ENCODE peak calls at places on chromosomes 5 and 9, in six cellular contexts. One of them, this sample, is unnamed.

GRCh38 chr9:19464764-19465570 is 56.2 kb downstream of the ACER2 start:
- DNase-seq in WERI-Rb-1: peak
- DNase-seq in A549: peak
- DNase-seq in psoas muscle: peak
- DNase-seq in adrenal gland: peak
- DNase-seq in NB4: peak
- DNase-seq in this sample: peak

GRCh38 chr5:57468481-57469165 is 14.0 kb downstream of the ACTBL2 start:
- DNase-seq in WERI-Rb-1: no peak
- DNase-seq in A549: no peak
- DNase-seq in psoas muscle: no peak
- DNase-seq in adrenal gland: no peak
- DNase-seq in NB4: no peak
- DNase-seq in this sample: no peak

GRCh38 chr5:7690557-7690956 is 160.4 kb downstream of the CFAP90 start:
- DNase-seq in WERI-Rb-1: peak
- DNase-seq in A549: no peak
- DNase-seq in psoas muscle: no peak
- DNase-seq in adrenal gland: no peak
- DNase-seq in NB4: no peak
- DNase-seq in this sample: no peak

GRCh38 chr9:96505316-96505991 is 55.5 kb downstream of the HABP4 start:
- DNase-seq in WERI-Rb-1: no peak
- DNase-seq in A549: no peak
- DNase-seq in psoas muscle: no peak
- DNase-seq in adrenal gland: no peak
- DNase-seq in NB4: no peak
- DNase-seq in this sample: peak

GRCh38 chr5:67773439-67773988 is 442.0 kb upstream of the PIK3R1 start:
- DNase-seq in WERI-Rb-1: no peak
- DNase-seq in A549: no peak
- DNase-seq in psoas muscle: no peak
- DNase-seq in adrenal gland: no peak
- DNase-seq in NB4: no peak
- DNase-seq in this sample: peak

GRCh38 chr5:93249651-93250289 is 331.2 kb downstream of the NR2F1-AS1 start:
- DNase-seq in WERI-Rb-1: no peak
- DNase-seq in A549: no peak
- DNase-seq in psoas muscle: peak
- DNase-seq in adrenal gland: peak
- DNase-seq in NB4: no peak
- DNase-seq in this sample: no peak

GRCh38 chr5:91381774-91382492 is 1.2 kb downstream of the ARRDC3 start:
- DNase-seq in WERI-Rb-1: peak
- DNase-seq in A549: peak
- DNase-seq in psoas muscle: peak
- DNase-seq in adrenal gland: peak
- DNase-seq in NB4: peak
- DNase-seq in this sample: peak

GRCh38 chr5:143717400-143717799 is 94.6 kb upstream of the HMHB1 start:
- DNase-seq in WERI-Rb-1: no peak
- DNase-seq in A549: no peak
- DNase-seq in psoas muscle: no peak
- DNase-seq in adrenal gland: no peak
- DNase-seq in NB4: no peak
- DNase-seq in this sample: no peak

GRCh38 chr5:69497006-69497520 is 4.5 kb downstream of the OCLN start:
- DNase-seq in WERI-Rb-1: no peak
- DNase-seq in A549: no peak
- DNase-seq in psoas muscle: no peak
- DNase-seq in adrenal gland: no peak
- DNase-seq in NB4: no peak
- DNase-seq in this sample: no peak

GRCh38 chr5:151622367-151623097 is 31.4 kb upstream of the FAT2 start:
- DNase-seq in WERI-Rb-1: no peak
- DNase-seq in A549: no peak
- DNase-seq in psoas muscle: no peak
- DNase-seq in adrenal gland: no peak
- DNase-seq in NB4: no peak
- DNase-seq in this sample: no peak

GRCh38 chr9:13804532-13804931 is 509.4 kb downstream of the NFIB start:
- DNase-seq in WERI-Rb-1: no peak
- DNase-seq in A549: no peak
- DNase-seq in psoas muscle: no peak
- DNase-seq in adrenal gland: no peak
- DNase-seq in NB4: no peak
- DNase-seq in this sample: no peak

GRCh38 chr9:74742792-74743389 is 144.8 kb downstream of the TRPM6 start:
- DNase-seq in WERI-Rb-1: peak
- DNase-seq in A549: peak
- DNase-seq in psoas muscle: no peak
- DNase-seq in adrenal gland: peak
- DNase-seq in NB4: peak
- DNase-seq in this sample: peak

GRCh38 chr5:181042722-181043121 is 2.7 kb downstream of the BTNL9 start:
- DNase-seq in WERI-Rb-1: no peak
- DNase-seq in A549: no peak
- DNase-seq in psoas muscle: no peak
- DNase-seq in adrenal gland: no peak
- DNase-seq in NB4: no peak
- DNase-seq in this sample: no peak

GRCh38 chr5:149800563-149801103 is 70.5 kb downstream of the PPARGC1B start:
- DNase-seq in WERI-Rb-1: no peak
- DNase-seq in A549: no peak
- DNase-seq in psoas muscle: no peak
- DNase-seq in adrenal gland: no peak
- DNase-seq in NB4: no peak
- DNase-seq in this sample: no peak

GRCh38 chr5:66960373-66961137 is 236.0 kb downstream of the CD180 start:
- DNase-seq in WERI-Rb-1: no peak
- DNase-seq in A549: peak
- DNase-seq in psoas muscle: no peak
- DNase-seq in adrenal gland: peak
- DNase-seq in NB4: no peak
- DNase-seq in this sample: peak

GRCh38 chr5:128469924-128470323 is 68.1 kb downstream of the FBN2 start:
- DNase-seq in WERI-Rb-1: no peak
- DNase-seq in A549: no peak
- DNase-seq in psoas muscle: no peak
- DNase-seq in adrenal gland: no peak
- DNase-seq in NB4: no peak
- DNase-seq in this sample: no peak

GRCh38 chr5:18811616-18812015 is 1176.4 kb downstream of the CDH18 start:
- DNase-seq in WERI-Rb-1: peak
- DNase-seq in A549: no peak
- DNase-seq in psoas muscle: no peak
- DNase-seq in adrenal gland: no peak
- DNase-seq in NB4: no peak
- DNase-seq in this sample: no peak

GRCh38 chr9:105760053-105760452 is 65.7 kb downstream of the TMEM38B start:
- DNase-seq in WERI-Rb-1: no peak
- DNase-seq in A549: peak
- DNase-seq in psoas muscle: no peak
- DNase-seq in adrenal gland: no peak
- DNase-seq in NB4: no peak
- DNase-seq in this sample: no peak

GRCh38 chr5:95728494-95729114 is 2.5 kb upstream of the RHOBTB3 start:
- DNase-seq in WERI-Rb-1: no peak
- DNase-seq in A549: no peak
- DNase-seq in psoas muscle: no peak
- DNase-seq in adrenal gland: no peak
- DNase-seq in NB4: no peak
- DNase-seq in this sample: no peak

GRCh38 chr5:111596705-111597104 is 84.4 kb upstream of the STARD4 start:
- DNase-seq in WERI-Rb-1: no peak
- DNase-seq in A549: no peak
- DNase-seq in psoas muscle: no peak
- DNase-seq in adrenal gland: no peak
- DNase-seq in NB4: no peak
- DNase-seq in this sample: no peak

GRCh38 chr9:130847306-130848217 is 12.5 kb downstream of the ABL1 start:
- DNase-seq in WERI-Rb-1: no peak
- DNase-seq in A549: peak
- DNase-seq in psoas muscle: peak
- DNase-seq in adrenal gland: peak
- DNase-seq in NB4: peak
- DNase-seq in this sample: peak

GRCh38 chr9:130845254-130845653 is 10.2 kb downstream of the ABL1 start:
- DNase-seq in WERI-Rb-1: no peak
- DNase-seq in A549: no peak
- DNase-seq in psoas muscle: no peak
- DNase-seq in adrenal gland: no peak
- DNase-seq in NB4: no peak
- DNase-seq in this sample: no peak

GRCh38 chr9:130849356-130849755 is 14.3 kb downstream of the ABL1 start:
- DNase-seq in WERI-Rb-1: no peak
- DNase-seq in A549: no peak
- DNase-seq in psoas muscle: no peak
- DNase-seq in adrenal gland: no peak
- DNase-seq in NB4: no peak
- DNase-seq in this sample: no peak

GRCh38 chr9:130845901-130846381 is 10.9 kb downstream of the ABL1 start:
- DNase-seq in WERI-Rb-1: no peak
- DNase-seq in A549: peak
- DNase-seq in psoas muscle: no peak
- DNase-seq in adrenal gland: no peak
- DNase-seq in NB4: no peak
- DNase-seq in this sample: no peak

GRCh38 chr9:130846487-130847305 is 11.6 kb downstream of the ABL1 start:
- DNase-seq in WERI-Rb-1: no peak
- DNase-seq in A549: peak
- DNase-seq in psoas muscle: peak
- DNase-seq in adrenal gland: peak
- DNase-seq in NB4: no peak
- DNase-seq in this sample: peak
- H3K4me3 ChIP-seq in WERI-Rb-1: no peak
- H3K4me3 ChIP-seq in A549: peak
- H3K4me3 ChIP-seq in psoas muscle: peak
- H3K4me3 ChIP-seq in adrenal gland: no peak
- H3K4me3 ChIP-seq in NB4: no peak
- H3K4me3 ChIP-seq in this sample: no peak

DNA sequence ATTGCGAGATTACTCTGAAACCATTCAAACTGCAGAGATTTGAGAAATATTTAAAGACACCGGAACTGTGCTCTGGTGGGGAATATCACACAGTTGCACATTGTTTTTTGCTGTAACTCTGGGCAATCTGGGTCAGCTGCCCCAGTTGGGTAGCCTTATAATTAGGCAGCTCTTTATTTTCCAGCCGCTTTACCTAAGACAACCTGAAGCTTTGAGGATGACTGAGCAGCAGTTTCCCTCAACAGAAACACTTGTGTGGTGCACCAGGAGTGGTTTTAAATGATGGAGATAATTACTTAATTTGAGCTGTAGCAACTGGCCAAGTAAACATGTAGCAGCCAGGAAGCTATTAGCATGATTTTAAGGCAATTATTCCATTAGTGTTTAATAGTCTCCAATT is 2.9 kb downstream of the PLCXD3 start:
- DNase-seq in WERI-Rb-1: no peak
- DNase-seq in A549: no peak
- DNase-seq in psoas muscle: no peak
- DNase-seq in adrenal gland: no peak
- DNase-seq in NB4: no peak
- DNase-seq in this sample: no peak
- H3K4me3 ChIP-seq in WERI-Rb-1: no peak
- H3K4me3 ChIP-seq in A549: no peak
- H3K4me3 ChIP-seq in psoas muscle: no peak
- H3K4me3 ChIP-seq in adrenal gland: no peak
- H3K4me3 ChIP-seq in NB4: no peak
- H3K4me3 ChIP-seq in this sample: no peak

GRCh38 chr9:37029304-37029775 is 4.7 kb downstream of the PAX5 start:
- DNase-seq in WERI-Rb-1: no peak
- DNase-seq in A549: no peak
- DNase-seq in psoas muscle: no peak
- DNase-seq in adrenal gland: no peak
- DNase-seq in NB4: peak
- DNase-seq in this sample: no peak

GRCh38 chr9:37026936-37027581 is 7.0 kb downstream of the PAX5 start:
- DNase-seq in WERI-Rb-1: peak
- DNase-seq in A549: no peak
- DNase-seq in psoas muscle: no peak
- DNase-seq in adrenal gland: no peak
- DNase-seq in NB4: peak
- DNase-seq in this sample: peak

GRCh38 chr9:37027582-37028424 is 6.3 kb downstream of the PAX5 start:
- DNase-seq in WERI-Rb-1: peak
- DNase-seq in A549: peak
- DNase-seq in psoas muscle: peak
- DNase-seq in adrenal gland: peak
- DNase-seq in NB4: peak
- DNase-seq in this sample: peak

GRCh38 chr9:37029776-37030590 is 4.1 kb downstream of the PAX5 start:
- DNase-seq in WERI-Rb-1: no peak
- DNase-seq in A549: no peak
- DNase-seq in psoas muscle: peak
- DNase-seq in adrenal gland: no peak
- DNase-seq in NB4: no peak
- DNase-seq in this sample: no peak

DNA sequence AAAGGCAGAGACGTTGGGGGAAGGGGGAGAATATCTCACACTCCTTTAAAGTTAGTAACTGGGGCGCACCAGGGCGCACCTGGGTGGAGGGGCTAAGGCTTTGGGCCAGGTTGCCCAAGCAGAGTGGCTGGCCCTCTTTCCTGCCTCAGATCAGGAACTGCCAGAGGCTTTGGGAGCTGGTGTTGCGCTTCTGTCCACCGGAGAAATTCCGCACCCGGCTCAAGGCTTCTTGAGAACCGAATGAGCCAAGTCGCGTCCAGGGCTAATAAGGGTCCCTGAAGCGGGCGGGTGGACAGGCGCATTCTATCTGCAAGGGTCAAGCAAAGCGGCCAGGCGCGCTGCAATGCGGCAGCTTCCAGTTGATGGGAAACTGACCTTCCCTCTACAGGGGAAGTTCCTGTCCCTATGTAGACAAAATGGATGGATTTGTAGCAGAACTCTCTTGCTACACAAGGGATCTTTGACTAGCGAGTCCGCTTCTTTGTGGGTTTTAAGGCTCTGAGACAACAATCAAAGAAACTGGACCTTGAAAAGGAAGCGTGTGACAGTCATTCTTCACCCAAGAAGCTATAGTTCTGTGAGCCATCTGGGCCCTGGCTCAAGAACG is 5.5 kb downstream of the PAX5 start:
- DNase-seq in WERI-Rb-1: no peak
- DNase-seq in A549: no peak
- DNase-seq in psoas muscle: no peak
- DNase-seq in adrenal gland: no peak
- DNase-seq in NB4: no peak
- DNase-seq in this sample: no peak
- H3K4me3 ChIP-seq in WERI-Rb-1: no peak
- H3K4me3 ChIP-seq in A549: no peak
- H3K4me3 ChIP-seq in psoas muscle: no peak
- H3K4me3 ChIP-seq in adrenal gland: no peak
- H3K4me3 ChIP-seq in NB4: no peak
- H3K4me3 ChIP-seq in this sample: no peak

DNA sequence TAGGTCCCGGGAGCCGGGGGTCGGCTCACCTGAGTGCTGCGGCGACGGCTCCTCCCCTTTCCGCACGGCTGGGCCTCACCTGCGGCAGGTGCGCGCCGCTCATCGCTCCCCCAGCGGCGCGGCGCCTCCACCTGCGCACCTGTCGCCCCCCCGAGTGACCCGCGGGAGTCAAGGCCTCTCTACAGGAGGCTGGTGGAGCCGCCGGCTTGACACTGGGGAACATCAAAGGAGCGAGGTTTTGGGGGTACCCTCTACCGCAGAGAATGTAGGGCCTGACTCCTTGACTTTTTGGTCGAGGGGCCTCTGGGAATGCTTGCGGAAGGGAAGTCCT is 483 bp upstream of the IER5L start:
- DNase-seq in WERI-Rb-1: no peak
- DNase-seq in A549: no peak
- DNase-seq in psoas muscle: no peak
- DNase-seq in adrenal gland: no peak
- DNase-seq in NB4: no peak
- DNase-seq in this sample: no peak
- H3K4me3 ChIP-seq in WERI-Rb-1: peak
- H3K4me3 ChIP-seq in A549: peak
- H3K4me3 ChIP-seq in psoas muscle: peak
- H3K4me3 ChIP-seq in adrenal gland: no peak
- H3K4me3 ChIP-seq in NB4: no peak
- H3K4me3 ChIP-seq in this sample: peak

This sample was measured in testis.